ENCODE peak calls at places on chromosomes 3 and 15, in seven cellular contexts. G, M, O, I, X, K and H are unnamed samples.

GRCh38 chr15:47340576-47340920 is 376.8 kb upstream of the SEMA6D start:
- DNase-seq in G (no peak), M (no peak), O (no peak), I (no peak), X (no peak), K (no peak), H (no peak)

GRCh38 chr15:82540055-82540983 is at the start of gene RPS17:
- DNase-seq in G (peak), M (no peak), O (peak), I (peak), X (peak), K (peak), H (peak)

GRCh38 chr3:134419214-134419965 is 45.1 kb upstream of the AMOTL2 start:
- DNase-seq in G (no peak), M (no peak), O (no peak), I (no peak), X (no peak), K (no peak), H (no peak)

GRCh38 chr3:50630916-50631315 is 14.0 kb downstream of the MAPKAPK3 start:
- DNase-seq in G (no peak), M (no peak), O (no peak), I (peak), X (no peak), K (no peak), H (no peak)

GRCh38 chr3:132721479-132722164 is 587 bp downstream of the NPHP3 start:
- DNase-seq in G (peak), M (no peak), O (peak), I (peak), X (peak), K (peak), H (peak)

GRCh38 chr3:11593318-11594034 is 50.2 kb downstream of the VGLL4 start:
- DNase-seq in G (no peak), M (no peak), O (no peak), I (no peak), X (no peak), K (no peak), H (no peak)

GRCh38 chr3:120956143-120956542 is 48.1 kb downstream of the STXBP5L start:
- DNase-seq in G (no peak), M (no peak), O (no peak), I (no peak), X (no peak), K (no peak), H (no peak)

GRCh38 chr3:71926242-71926560 is 141.3 kb upstream of the PROK2 start:
- DNase-seq in G (peak), M (no peak), O (peak), I (peak), X (no peak), K (no peak), H (no peak)